ENCODE peak calls at places on chromosomes 7 and 10, in eight cellular contexts. Y is PC-3, N is endothelial cell of umbilical vein, M is H9, Q is HCT116, R is neural progenitor cell, B is OCI-LY7, G is SK-N-SH. Z is an unnamed sample.

GRCh38 chr10:16965740-16966447 is 148.7 kb upstream of the RSU1 start:
- DNase-seq in G (no peak), Q (peak), B (no peak), R (peak), N (peak), M (peak), Y (peak), Z (peak)

GRCh38 chr7:112723416-112723815 is 66.8 kb downstream of the TMEM168 start:
- DNase-seq in R (no peak), G (no peak), N (no peak), Q (no peak), Y (peak), B (no peak), M (no peak), Z (peak)

GRCh38 chr10:119461923-119462322 is 80.6 kb downstream of the RGS10 start:
- DNase-seq in G (no peak), B (no peak), R (no peak), M (no peak), Q (no peak), N (no peak), Y (peak), Z (no peak)

GRCh38 chr7:74569501-74570075 is 87.9 kb upstream of the GTF2I start:
- DNase-seq in Q (no peak), B (no peak), G (peak), N (no peak), R (no peak), Y (no peak), M (no peak), Z (no peak)

GRCh38 chr10:81963606-81964005 is 88.6 kb downstream of the NRG3 start:
- DNase-seq in G (no peak), B (no peak), Q (no peak), M (no peak), Y (no peak), N (peak), R (no peak), Z (no peak)

GRCh38 chr7:44105832-44106231 is 1.7 kb downstream of the AEBP1 start:
- DNase-seq in M (no peak), B (no peak), N (no peak), Q (no peak), Y (no peak), R (no peak), G (peak), Z (no peak)

GRCh38 chr7:149882264-149883048 is 8.7 kb downstream of the ATP6V0E2 start:
- DNase-seq in G (no peak), R (no peak), M (peak), Y (no peak), N (no peak), B (no peak), Q (no peak), Z (no peak)

GRCh38 chr10:119426699-119427098 is 115.8 kb downstream of the RGS10 start:
- DNase-seq in Y (no peak), N (no peak), Q (no peak), B (no peak), R (no peak), G (no peak), M (no peak), Z (no peak)

GRCh38 chr10:77251297-77252013 is 386.2 kb downstream of the KCNMA1 start:
- DNase-seq in B (peak), Y (peak), R (peak), N (peak), Q (peak), G (peak), M (peak), Z (peak)

GRCh38 chr7:29888006-29888405 is 81.7 kb downstream of the WIPF3 start:
- DNase-seq in G (no peak), Q (no peak), N (no peak), B (no peak), M (no peak), R (no peak), Y (no peak), Z (no peak)

GRCh38 chr7:7653140-7653539 is 12.6 kb downstream of the UMAD1 start:
- DNase-seq in G (no peak), Y (no peak), R (no peak), Q (no peak), B (no peak), N (no peak), M (no peak), Z (no peak)

GRCh38 chr10:132468201-132468600 is 69.4 kb upstream of the INPP5A start:
- DNase-seq in B (no peak), N (no peak), Q (no peak), R (no peak), G (no peak), Y (no peak), M (no peak), Z (no peak)

GRCh38 chr10:91163269-91163708 is 57.2 kb upstream of the PCGF5 start:
- DNase-seq in G (peak), M (peak), B (peak), R (peak), Q (peak), Y (peak), N (peak), Z (peak)

DNA sequence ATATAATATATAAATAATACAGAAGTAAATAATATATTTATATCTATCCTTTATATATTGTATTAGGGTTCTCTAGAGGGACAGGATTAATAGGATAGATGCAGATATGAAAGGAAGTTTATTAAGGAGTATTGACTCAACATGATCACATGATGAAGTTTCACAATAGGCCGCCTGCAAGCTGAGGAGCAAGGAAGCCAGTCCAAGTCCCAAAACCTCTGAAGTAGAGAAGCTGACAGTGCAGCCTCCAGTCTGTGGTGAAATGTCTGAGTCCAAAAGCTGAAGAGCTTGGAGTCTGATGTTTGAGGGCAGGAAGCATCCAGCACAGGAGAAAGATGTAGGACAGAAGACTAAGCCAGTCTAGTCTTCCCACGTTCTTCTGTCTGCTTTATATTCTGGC is 24.9 kb upstream of the AKR1B10 start:
- DNase-seq in N (no peak), Q (no peak), R (no peak), M (no peak), G (no peak), Y (peak), B (no peak), Z (peak)
- H3K4me2 ChIP-seq in N (no peak), Q (no peak), R (no peak), M (no peak), G (no peak), Y (no peak), B (no peak), Z (no peak)

GRCh38 chr7:134432296-134433152 is 26.4 kb downstream of the AKR1B1 start:
- DNase-seq in N (peak), G (peak), Y (peak), M (peak), Q (peak), R (peak), B (peak), Z (peak)

GRCh38 chr7:134433430-134433829 is 25.5 kb downstream of the AKR1B1 start:
- DNase-seq in B (no peak), Y (no peak), R (no peak), G (no peak), N (no peak), Q (no peak), M (no peak), Z (no peak)

GRCh38 chr7:134431805-134432204 is 27.1 kb downstream of the AKR1B1 start:
- DNase-seq in B (no peak), N (no peak), Q (no peak), R (no peak), Y (peak), G (peak), M (no peak), Z (no peak)

GRCh38 chr7:134435161-134435920 is 23.6 kb downstream of the AKR1B1 start:
- DNase-seq in G (no peak), Q (no peak), M (no peak), B (no peak), R (no peak), N (no peak), Y (peak), Z (no peak)

DNA sequence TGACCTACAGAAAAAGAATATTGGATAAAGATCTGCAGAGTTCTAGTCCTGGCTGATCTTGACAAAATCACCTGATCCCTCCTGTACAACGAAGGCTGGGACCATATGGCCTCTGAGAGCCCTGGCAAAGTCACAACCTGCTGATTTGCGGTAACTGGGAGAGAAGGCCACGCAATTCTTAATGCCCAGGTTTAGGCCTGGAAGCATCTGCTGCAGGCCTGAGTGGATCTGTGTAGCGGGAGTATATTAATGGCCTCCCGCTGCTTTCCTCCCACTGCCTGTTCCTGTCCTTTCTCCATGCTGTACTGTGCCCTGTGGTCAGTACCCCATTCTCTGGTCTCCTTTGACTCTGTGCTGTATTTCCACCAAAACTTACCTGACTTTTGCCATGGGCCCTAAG is 24.2 kb downstream of the AKR1B1 start:
- DNase-seq in G (no peak), R (no peak), M (no peak), B (no peak), Q (no peak), Y (no peak), N (no peak), Z (no peak)
- H3K4me2 ChIP-seq in G (no peak), R (no peak), M (no peak), B (no peak), Q (no peak), Y (no peak), N (no peak), Z (no peak)

GRCh38 chr10:49610735-49611165 is 640 bp downstream of the SLC18A3 start:
- DNase-seq in B (no peak), M (no peak), N (no peak), G (peak), Q (no peak), R (no peak), Y (no peak), Z (no peak)
- H3K4me2 ChIP-seq in B (no peak), M (peak), N (no peak), G (peak), Q (no peak), R (peak), Y (no peak), Z (peak)

GRCh38 chr10:116444527-116445142 is 17.0 kb downstream of the PNLIPRP3 start:
- DNase-seq in Y (peak), B (peak), N (peak), Q (peak), M (peak), R (peak), G (peak), Z (peak)

GRCh38 chr10:116437076-116437692 is 9.5 kb downstream of the PNLIPRP3 start:
- DNase-seq in N (no peak), G (no peak), M (no peak), R (no peak), Y (no peak), Q (no peak), B (no peak), Z (no peak)

DNA sequence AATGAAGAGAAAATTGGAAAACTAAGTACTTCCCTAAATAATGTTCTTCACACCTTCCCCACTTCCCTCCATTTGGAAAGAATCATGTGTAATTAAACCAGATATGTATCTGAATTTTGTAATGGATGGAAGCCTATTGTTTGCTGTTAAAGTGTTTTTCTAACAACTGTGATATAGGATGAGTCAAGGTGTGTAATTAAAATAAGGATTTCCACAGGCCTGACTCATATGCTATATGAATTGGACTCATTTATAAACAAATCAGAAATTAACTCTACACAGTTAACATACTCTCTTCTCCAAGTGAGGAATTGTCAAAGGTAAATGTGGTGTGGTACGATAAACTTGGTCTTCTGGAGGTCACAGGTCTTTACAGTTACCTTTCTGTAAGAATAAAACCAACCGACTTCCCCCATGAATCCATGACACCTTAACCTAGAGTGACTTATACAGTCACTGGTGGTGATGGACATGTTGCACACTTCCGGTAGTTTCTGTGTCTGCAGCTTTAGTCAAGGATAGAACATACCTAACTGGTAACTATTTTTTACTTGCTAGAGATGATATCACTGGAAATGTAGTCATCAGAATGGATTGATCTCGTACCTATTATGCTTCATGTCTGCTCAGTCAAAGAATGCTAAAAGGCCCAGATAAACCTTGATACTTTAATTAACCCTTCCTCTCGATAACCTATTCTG is 12.8 kb downstream of the PNLIPRP3 start:
- DNase-seq in G (no peak), R (no peak), M (no peak), Q (no peak), B (no peak), N (no peak), Y (no peak), Z (no peak)
- H3K4me2 ChIP-seq in G (no peak), R (no peak), M (no peak), Q (no peak), B (no peak), N (no peak), Y (no peak), Z (no peak)